ENCODE peak calls at places on chromosomes 11 and 22, in six cellular contexts. One of them, this sample, is unnamed. For H3K79me2, the result is how much of the 10 kb centered on the place peaks cover.

GRCh38 chr11:67656278-67656922 is 5.9 kb upstream of the ACY3 start:
- DNase-seq in mesendoderm: peak
- DNase-seq in fibroblast of lung: peak
- DNase-seq in GM23248: no peak
- DNase-seq in neural progenitor cell: no peak
- DNase-seq in MM.1S: no peak
- DNase-seq in this sample: peak

GRCh38 chr11:120696597-120696996 is 185.0 kb downstream of the GRIK4 start:
- DNase-seq in neural progenitor cell: no peak
- DNase-seq in GM23248: peak
- DNase-seq in mesendoderm: no peak
- DNase-seq in MM.1S: no peak
- DNase-seq in fibroblast of lung: no peak
- DNase-seq in this sample: no peak

GRCh38 chr11:79413258-79413657 is 27.6 kb downstream of the TENM4 start:
- DNase-seq in MM.1S: no peak
- DNase-seq in neural progenitor cell: peak
- DNase-seq in mesendoderm: peak
- DNase-seq in GM23248: peak
- DNase-seq in fibroblast of lung: peak
- DNase-seq in this sample: no peak

GRCh38 chr22:44663256-44663999 is 38.6 kb upstream of the PRR5 start:
- DNase-seq in fibroblast of lung: no peak
- DNase-seq in mesendoderm: no peak
- DNase-seq in MM.1S: no peak
- DNase-seq in neural progenitor cell: no peak
- DNase-seq in GM23248: no peak
- DNase-seq in this sample: no peak

GRCh38 chr11:108985611-108986279 is 320.9 kb downstream of the DDX10 start:
- DNase-seq in GM23248: peak
- DNase-seq in mesendoderm: no peak
- DNase-seq in MM.1S: no peak
- DNase-seq in neural progenitor cell: no peak
- DNase-seq in fibroblast of lung: peak
- DNase-seq in this sample: peak

GRCh38 chr11:11313426-11313825 is 39.6 kb downstream of the CSNK2A3 start:
- DNase-seq in MM.1S: no peak
- DNase-seq in fibroblast of lung: peak
- DNase-seq in neural progenitor cell: no peak
- DNase-seq in mesendoderm: no peak
- DNase-seq in GM23248: peak
- DNase-seq in this sample: no peak

GRCh38 chr11:82754410-82754809 is 20.7 kb upstream of the FAM181B start:
- DNase-seq in fibroblast of lung: no peak
- DNase-seq in GM23248: no peak
- DNase-seq in MM.1S: no peak
- DNase-seq in mesendoderm: no peak
- DNase-seq in neural progenitor cell: no peak
- DNase-seq in this sample: no peak

GRCh38 chr11:131094828-131095227 is 178.5 kb upstream of the SNX19 start:
- DNase-seq in MM.1S: no peak
- DNase-seq in neural progenitor cell: no peak
- DNase-seq in fibroblast of lung: no peak
- DNase-seq in GM23248: no peak
- DNase-seq in mesendoderm: no peak
- DNase-seq in this sample: no peak

GRCh38 chr22:42874010-42874409 is 16.9 kb upstream of the ARFGAP3 start:
- DNase-seq in MM.1S: no peak
- DNase-seq in neural progenitor cell: no peak
- DNase-seq in mesendoderm: no peak
- DNase-seq in GM23248: no peak
- DNase-seq in fibroblast of lung: no peak
- DNase-seq in this sample: no peak

GRCh38 chr11:119470316-119471266 is 47.6 kb upstream of the THY1 start:
- DNase-seq in mesendoderm: no peak
- DNase-seq in MM.1S: no peak
- DNase-seq in GM23248: peak
- DNase-seq in fibroblast of lung: peak
- DNase-seq in neural progenitor cell: no peak
- DNase-seq in this sample: no peak

GRCh38 chr11:5690216-5690615 is 626 bp downstream of the TRIM22 start:
- DNase-seq in neural progenitor cell: peak
- DNase-seq in mesendoderm: peak
- DNase-seq in MM.1S: no peak
- DNase-seq in GM23248: peak
- DNase-seq in fibroblast of lung: peak
- DNase-seq in this sample: peak

GRCh38 chr11:96122601-96123044 is 198.7 kb upstream of the MTMR2 start:
- DNase-seq in MM.1S: no peak
- DNase-seq in GM23248: peak
- DNase-seq in fibroblast of lung: no peak
- DNase-seq in neural progenitor cell: no peak
- DNase-seq in mesendoderm: no peak
- DNase-seq in this sample: no peak

GRCh38 chr11:68472778-68473177 is 12.2 kb downstream of the PPP6R3 start:
- DNase-seq in mesendoderm: no peak
- DNase-seq in GM23248: no peak
- DNase-seq in fibroblast of lung: no peak
- DNase-seq in MM.1S: no peak
- DNase-seq in neural progenitor cell: no peak
- DNase-seq in this sample: no peak

GRCh38 chr11:7787239-7787638 is 9.5 kb downstream of the OR5P2 start:
- DNase-seq in MM.1S: peak
- DNase-seq in mesendoderm: no peak
- DNase-seq in neural progenitor cell: no peak
- DNase-seq in fibroblast of lung: no peak
- DNase-seq in GM23248: no peak
- DNase-seq in this sample: no peak

GRCh38 chr11:3671334-3672254 is at the start of gene CHRNA10:
- DNase-seq in neural progenitor cell: peak
- DNase-seq in MM.1S: no peak
- DNase-seq in fibroblast of lung: no peak
- DNase-seq in GM23248: no peak
- DNase-seq in mesendoderm: peak
- DNase-seq in this sample: no peak

GRCh38 chr11:77080643-77081210 is 14.0 kb downstream of the CAPN5 start:
- DNase-seq in mesendoderm: no peak
- DNase-seq in fibroblast of lung: no peak
- DNase-seq in GM23248: peak
- DNase-seq in neural progenitor cell: no peak
- DNase-seq in MM.1S: no peak
- DNase-seq in this sample: no peak

GRCh38 chr11:48114740-48115139 is 101.9 kb upstream of the OR4B1 start:
- DNase-seq in mesendoderm: no peak
- DNase-seq in MM.1S: no peak
- DNase-seq in neural progenitor cell: no peak
- DNase-seq in fibroblast of lung: no peak
- DNase-seq in GM23248: no peak
- DNase-seq in this sample: no peak

GRCh38 chr11:86138958-86139357 is 70.1 kb upstream of the PICALM start:
- DNase-seq in neural progenitor cell: no peak
- DNase-seq in GM23248: no peak
- DNase-seq in MM.1S: peak
- DNase-seq in mesendoderm: no peak
- DNase-seq in fibroblast of lung: no peak
- DNase-seq in this sample: no peak

GRCh38 chr11:369336-370018 is at the start of gene B4GALNT4:
- DNase-seq in GM23248: peak
- DNase-seq in MM.1S: no peak
- DNase-seq in neural progenitor cell: peak
- DNase-seq in mesendoderm: no peak
- DNase-seq in fibroblast of lung: no peak
- DNase-seq in this sample: no peak

GRCh38 chr11:69382131-69383128 is 88.5 kb downstream of the MYEOV start:
- DNase-seq in neural progenitor cell: no peak
- DNase-seq in fibroblast of lung: peak
- DNase-seq in mesendoderm: peak
- DNase-seq in GM23248: peak
- DNase-seq in MM.1S: peak
- DNase-seq in this sample: no peak

GRCh38 chr11:64186205-64187165 is 514 bp downstream of the STIP1 start:
- DNase-seq in GM23248: peak
- DNase-seq in neural progenitor cell: peak
- DNase-seq in MM.1S: peak
- DNase-seq in mesendoderm: peak
- DNase-seq in fibroblast of lung: no peak
- DNase-seq in this sample: peak

GRCh38 chr11:63142459-63142858 is 1.6 kb downstream of the SLC22A24 start:
- DNase-seq in mesendoderm: no peak
- DNase-seq in GM23248: no peak
- DNase-seq in neural progenitor cell: no peak
- DNase-seq in MM.1S: no peak
- DNase-seq in fibroblast of lung: no peak
- DNase-seq in this sample: no peak

GRCh38 chr22:32589007-32589406 is 114.4 kb downstream of the FBXO7 start:
- DNase-seq in MM.1S: no peak
- DNase-seq in neural progenitor cell: no peak
- DNase-seq in mesendoderm: no peak
- DNase-seq in fibroblast of lung: peak
- DNase-seq in GM23248: no peak
- DNase-seq in this sample: no peak

GRCh38 chr22:23064381-23065068 is 5.8 kb upstream of the GNAZ start:
- DNase-seq in neural progenitor cell: no peak
- DNase-seq in mesendoderm: no peak
- DNase-seq in MM.1S: no peak
- DNase-seq in GM23248: no peak
- DNase-seq in fibroblast of lung: no peak
- DNase-seq in this sample: no peak

GRCh38 chr11:57641426-57641825 is 8.3 kb downstream of the YPEL4 start:
- DNase-seq in neural progenitor cell: peak
- DNase-seq in MM.1S: peak
- DNase-seq in fibroblast of lung: peak
- DNase-seq in mesendoderm: peak
- DNase-seq in GM23248: peak
- DNase-seq in this sample: peak

GRCh38 chr22:35506259-35506570 is 34.4 kb upstream of the RASD2 start:
- DNase-seq in neural progenitor cell: no peak
- DNase-seq in mesendoderm: no peak
- DNase-seq in fibroblast of lung: peak
- DNase-seq in MM.1S: no peak
- DNase-seq in GM23248: peak
- DNase-seq in this sample: no peak

GRCh38 chr11:64181506-64182411 is 4.2 kb upstream of the STIP1 start:
- DNase-seq in neural progenitor cell: peak
- DNase-seq in MM.1S: peak
- DNase-seq in mesendoderm: peak
- DNase-seq in GM23248: peak
- DNase-seq in fibroblast of lung: peak
- DNase-seq in this sample: peak

GRCh38 chr11:119474682-119475596 is 52.0 kb upstream of the THY1 start:
- DNase-seq in fibroblast of lung: peak
- DNase-seq in neural progenitor cell: peak
- DNase-seq in GM23248: peak
- DNase-seq in mesendoderm: peak
- DNase-seq in MM.1S: peak
- DNase-seq in this sample: peak

GRCh38 chr11:110415081-110415480 is 14.7 kb upstream of the FDX1 start:
- DNase-seq in GM23248: no peak
- DNase-seq in mesendoderm: no peak
- DNase-seq in neural progenitor cell: no peak
- DNase-seq in MM.1S: no peak
- DNase-seq in fibroblast of lung: no peak
- DNase-seq in this sample: no peak

GRCh38 chr22:44391026-44391425 is 78.3 kb upstream of the SHISAL1 start:
- DNase-seq in MM.1S: no peak
- DNase-seq in fibroblast of lung: no peak
- DNase-seq in GM23248: no peak
- DNase-seq in mesendoderm: no peak
- DNase-seq in neural progenitor cell: no peak
- DNase-seq in this sample: no peak

GRCh38 chr11:27317751-27318150 is 45.3 kb downstream of the CCDC34 start:
- DNase-seq in neural progenitor cell: no peak
- DNase-seq in fibroblast of lung: peak
- DNase-seq in MM.1S: no peak
- DNase-seq in GM23248: peak
- DNase-seq in mesendoderm: peak
- DNase-seq in this sample: no peak

GRCh38 chr11:134800130-134800529 is 388.1 kb upstream of the B3GAT1 start:
- DNase-seq in MM.1S: no peak
- DNase-seq in fibroblast of lung: no peak
- DNase-seq in GM23248: no peak
- DNase-seq in neural progenitor cell: no peak
- DNase-seq in mesendoderm: no peak
- DNase-seq in this sample: no peak
- H3K79me2 ChIP-seq in MM.1S: under half
- H3K79me2 ChIP-seq in fibroblast of lung: under half
- H3K79me2 ChIP-seq in GM23248: under half
- H3K79me2 ChIP-seq in neural progenitor cell: under half
- H3K79me2 ChIP-seq in mesendoderm: under half
- H3K79me2 ChIP-seq in this sample: under half

GRCh38 chr11:66176650-66177049 is 91.8 kb upstream of the RAB1B start:
- DNase-seq in fibroblast of lung: no peak
- DNase-seq in GM23248: no peak
- DNase-seq in mesendoderm: peak
- DNase-seq in neural progenitor cell: no peak
- DNase-seq in MM.1S: no peak
- DNase-seq in this sample: no peak

GRCh38 chr11:66181632-66182345 is 86.7 kb upstream of the RAB1B start:
- DNase-seq in fibroblast of lung: no peak
- DNase-seq in MM.1S: no peak
- DNase-seq in GM23248: peak
- DNase-seq in neural progenitor cell: no peak
- DNase-seq in mesendoderm: no peak
- DNase-seq in this sample: no peak

GRCh38 chr11:66178871-66179270 is 89.6 kb upstream of the RAB1B start:
- DNase-seq in MM.1S: no peak
- DNase-seq in GM23248: no peak
- DNase-seq in neural progenitor cell: no peak
- DNase-seq in mesendoderm: no peak
- DNase-seq in fibroblast of lung: no peak
- DNase-seq in this sample: no peak

GRCh38 chr11:66183581-66184048 is 84.8 kb upstream of the RAB1B start:
- DNase-seq in fibroblast of lung: no peak
- DNase-seq in MM.1S: no peak
- DNase-seq in GM23248: peak
- DNase-seq in mesendoderm: peak
- DNase-seq in neural progenitor cell: no peak
- DNase-seq in this sample: no peak

GRCh38 chr11:66178183-66178582 is 90.3 kb upstream of the RAB1B start:
- DNase-seq in fibroblast of lung: no peak
- DNase-seq in GM23248: no peak
- DNase-seq in mesendoderm: no peak
- DNase-seq in MM.1S: no peak
- DNase-seq in neural progenitor cell: no peak
- DNase-seq in this sample: no peak
- H3K79me2 ChIP-seq in fibroblast of lung: under half
- H3K79me2 ChIP-seq in GM23248: half or more
- H3K79me2 ChIP-seq in mesendoderm: under half
- H3K79me2 ChIP-seq in MM.1S: under half
- H3K79me2 ChIP-seq in neural progenitor cell: under half
- H3K79me2 ChIP-seq in this sample: under half

GRCh38 chr11:84990141-84990540 is 637.0 kb downstream of the DLG2 start:
- DNase-seq in neural progenitor cell: peak
- DNase-seq in MM.1S: no peak
- DNase-seq in mesendoderm: no peak
- DNase-seq in GM23248: no peak
- DNase-seq in fibroblast of lung: no peak
- DNase-seq in this sample: no peak
- H3K79me2 ChIP-seq in neural progenitor cell: under half
- H3K79me2 ChIP-seq in MM.1S: under half
- H3K79me2 ChIP-seq in mesendoderm: under half
- H3K79me2 ChIP-seq in GM23248: under half
- H3K79me2 ChIP-seq in fibroblast of lung: under half
- H3K79me2 ChIP-seq in this sample: under half

GRCh38 chr11:45852712-45853101 is 5.4 kb downstream of the CRY2 start:
- DNase-seq in GM23248: peak
- DNase-seq in neural progenitor cell: no peak
- DNase-seq in fibroblast of lung: no peak
- DNase-seq in MM.1S: peak
- DNase-seq in mesendoderm: peak
- DNase-seq in this sample: no peak
- H3K79me2 ChIP-seq in GM23248: half or more
- H3K79me2 ChIP-seq in neural progenitor cell: under half
- H3K79me2 ChIP-seq in fibroblast of lung: under half
- H3K79me2 ChIP-seq in MM.1S: half or more
- H3K79me2 ChIP-seq in mesendoderm: under half
- H3K79me2 ChIP-seq in this sample: under half

This sample was measured in endothelial cell of umbilical vein.